ENCODE peak calls at places on chromosomes 13 and 19, in six cellular contexts. One of them, this sample, is unnamed. For H3K36me3, the result is how much of the 10 kb centered on the place peaks cover.

GRCh38 chr13:111370147-111370546 is 49.7 kb downstream of the TEX29 start:
- DNase-seq in endodermal cell: no peak
- DNase-seq in GM06990: no peak
- DNase-seq in left lung: no peak
- DNase-seq in GM12878: no peak
- DNase-seq in tibial nerve: no peak
- DNase-seq in this sample: no peak

GRCh38 chr13:51557875-51558604 is 26.2 kb upstream of the WDFY2 start:
- DNase-seq in endodermal cell: no peak
- DNase-seq in GM06990: no peak
- DNase-seq in left lung: no peak
- DNase-seq in GM12878: no peak
- DNase-seq in tibial nerve: no peak
- DNase-seq in this sample: no peak

GRCh38 chr13:39959497-39959896 is 304.0 kb downstream of the COG6 start:
- DNase-seq in endodermal cell: no peak
- DNase-seq in GM06990: no peak
- DNase-seq in left lung: no peak
- DNase-seq in GM12878: no peak
- DNase-seq in tibial nerve: no peak
- DNase-seq in this sample: no peak

GRCh38 chr19:30358821-30359580 is 13.2 kb upstream of the ZNF536 start:
- DNase-seq in endodermal cell: peak
- DNase-seq in GM06990: no peak
- DNase-seq in left lung: no peak
- DNase-seq in GM12878: no peak
- DNase-seq in tibial nerve: no peak
- DNase-seq in this sample: no peak

GRCh38 chr13:98511435-98511834 is 65.5 kb downstream of the STK24 start:
- DNase-seq in endodermal cell: no peak
- DNase-seq in GM06990: no peak
- DNase-seq in left lung: no peak
- DNase-seq in GM12878: no peak
- DNase-seq in tibial nerve: no peak
- DNase-seq in this sample: no peak

GRCh38 chr13:102721800-102722231 is 27.0 kb upstream of the METTL21C start:
- DNase-seq in endodermal cell: no peak
- DNase-seq in GM06990: no peak
- DNase-seq in left lung: no peak
- DNase-seq in GM12878: no peak
- DNase-seq in tibial nerve: no peak
- DNase-seq in this sample: no peak

GRCh38 chr13:50123515-50123861 is 108.2 kb downstream of the KCNRG start:
- DNase-seq in endodermal cell: no peak
- DNase-seq in GM06990: no peak
- DNase-seq in left lung: no peak
- DNase-seq in GM12878: no peak
- DNase-seq in tibial nerve: no peak
- DNase-seq in this sample: no peak

GRCh38 chr13:114032121-114032799 is 58.4 kb upstream of the C13orf46 start:
- DNase-seq in endodermal cell: no peak
- DNase-seq in GM06990: no peak
- DNase-seq in left lung: no peak
- DNase-seq in GM12878: no peak
- DNase-seq in tibial nerve: no peak
- DNase-seq in this sample: no peak

GRCh38 chr19:13961826-13962737 is 9.8 kb downstream of the DCAF15 start:
- DNase-seq in endodermal cell: peak
- DNase-seq in GM06990: no peak
- DNase-seq in left lung: no peak
- DNase-seq in GM12878: no peak
- DNase-seq in tibial nerve: no peak
- DNase-seq in this sample: peak

GRCh38 chr13:96200810-96201209 is 110.9 kb downstream of the HS6ST3 start:
- DNase-seq in endodermal cell: no peak
- DNase-seq in GM06990: no peak
- DNase-seq in left lung: no peak
- DNase-seq in GM12878: no peak
- DNase-seq in tibial nerve: no peak
- DNase-seq in this sample: no peak

GRCh38 chr19:10811391-10812111 is 24.5 kb downstream of the TMED1 start:
- DNase-seq in endodermal cell: no peak
- DNase-seq in GM06990: no peak
- DNase-seq in left lung: no peak
- DNase-seq in GM12878: no peak
- DNase-seq in tibial nerve: no peak
- DNase-seq in this sample: no peak
- H3K36me3 ChIP-seq in endodermal cell: under half
- H3K36me3 ChIP-seq in GM06990: under half
- H3K36me3 ChIP-seq in left lung: half or more
- H3K36me3 ChIP-seq in GM12878: under half
- H3K36me3 ChIP-seq in tibial nerve: under half
- H3K36me3 ChIP-seq in this sample: under half

GRCh38 chr19:2248136-2249009 is 750 bp upstream of the AMH start:
- DNase-seq in endodermal cell: no peak
- DNase-seq in GM06990: no peak
- DNase-seq in left lung: no peak
- DNase-seq in GM12878: no peak
- DNase-seq in tibial nerve: no peak
- DNase-seq in this sample: no peak
- H3K36me3 ChIP-seq in endodermal cell: under half
- H3K36me3 ChIP-seq in GM06990: under half
- H3K36me3 ChIP-seq in left lung: half or more
- H3K36me3 ChIP-seq in GM12878: under half
- H3K36me3 ChIP-seq in tibial nerve: under half
- H3K36me3 ChIP-seq in this sample: under half

GRCh38 chr19:48418317-48419064 is 25.0 kb downstream of the GRIN2D start:
- DNase-seq in endodermal cell: peak
- DNase-seq in GM06990: no peak
- DNase-seq in left lung: no peak
- DNase-seq in GM12878: no peak
- DNase-seq in tibial nerve: no peak
- DNase-seq in this sample: no peak
- H3K36me3 ChIP-seq in endodermal cell: under half
- H3K36me3 ChIP-seq in GM06990: under half
- H3K36me3 ChIP-seq in left lung: under half
- H3K36me3 ChIP-seq in GM12878: under half
- H3K36me3 ChIP-seq in tibial nerve: under half
- H3K36me3 ChIP-seq in this sample: under half

GRCh38 chr19:5078666-5079409 is 109.9 kb downstream of the KDM4B start:
- DNase-seq in endodermal cell: no peak
- DNase-seq in GM06990: no peak
- DNase-seq in left lung: no peak
- DNase-seq in GM12878: no peak
- DNase-seq in tibial nerve: no peak
- DNase-seq in this sample: no peak

GRCh38 chr19:5079410-5079774 is 110.5 kb downstream of the KDM4B start:
- DNase-seq in endodermal cell: no peak
- DNase-seq in GM06990: no peak
- DNase-seq in left lung: no peak
- DNase-seq in GM12878: no peak
- DNase-seq in tibial nerve: no peak
- DNase-seq in this sample: no peak

GRCh38 chr19:5076440-5077208 is 107.7 kb downstream of the KDM4B start:
- DNase-seq in endodermal cell: no peak
- DNase-seq in GM06990: no peak
- DNase-seq in left lung: no peak
- DNase-seq in GM12878: no peak
- DNase-seq in tibial nerve: no peak
- DNase-seq in this sample: no peak

GRCh38 chr19:5077209-5077515 is 108.2 kb downstream of the KDM4B start:
- DNase-seq in endodermal cell: no peak
- DNase-seq in GM06990: no peak
- DNase-seq in left lung: no peak
- DNase-seq in GM12878: no peak
- DNase-seq in tibial nerve: no peak
- DNase-seq in this sample: no peak

GRCh38 chr19:5078179-5078578 is 109.3 kb downstream of the KDM4B start:
- DNase-seq in endodermal cell: no peak
- DNase-seq in GM06990: no peak
- DNase-seq in left lung: no peak
- DNase-seq in GM12878: no peak
- DNase-seq in tibial nerve: no peak
- DNase-seq in this sample: no peak
- H3K36me3 ChIP-seq in endodermal cell: under half
- H3K36me3 ChIP-seq in GM06990: under half
- H3K36me3 ChIP-seq in left lung: half or more
- H3K36me3 ChIP-seq in GM12878: under half
- H3K36me3 ChIP-seq in tibial nerve: under half
- H3K36me3 ChIP-seq in this sample: under half

GRCh38 chr19:17841371-17841809 is 6.4 kb downstream of the JAK3 start:
- DNase-seq in endodermal cell: no peak
- DNase-seq in GM06990: no peak
- DNase-seq in left lung: no peak
- DNase-seq in GM12878: no peak
- DNase-seq in tibial nerve: no peak
- DNase-seq in this sample: no peak
- H3K36me3 ChIP-seq in endodermal cell: under half
- H3K36me3 ChIP-seq in GM06990: under half
- H3K36me3 ChIP-seq in left lung: half or more
- H3K36me3 ChIP-seq in GM12878: under half
- H3K36me3 ChIP-seq in tibial nerve: under half
- H3K36me3 ChIP-seq in this sample: under half

GRCh38 chr13:30736921-30737320 is 1.6 kb downstream of the ALOX5AP start:
- DNase-seq in endodermal cell: no peak
- DNase-seq in GM06990: no peak
- DNase-seq in left lung: no peak
- DNase-seq in GM12878: no peak
- DNase-seq in tibial nerve: no peak
- DNase-seq in this sample: no peak

GRCh38 chr13:30736461-30736860 is 1.1 kb downstream of the ALOX5AP start:
- DNase-seq in endodermal cell: no peak
- DNase-seq in GM06990: no peak
- DNase-seq in left lung: no peak
- DNase-seq in GM12878: no peak
- DNase-seq in tibial nerve: no peak
- DNase-seq in this sample: no peak

GRCh38 chr13:30738526-30738925 is 3.2 kb downstream of the ALOX5AP start:
- DNase-seq in endodermal cell: peak
- DNase-seq in GM06990: no peak
- DNase-seq in left lung: no peak
- DNase-seq in GM12878: no peak
- DNase-seq in tibial nerve: no peak
- DNase-seq in this sample: no peak

GRCh38 chr13:30738946-30739528 is 3.7 kb downstream of the ALOX5AP start:
- DNase-seq in endodermal cell: no peak
- DNase-seq in GM06990: no peak
- DNase-seq in left lung: no peak
- DNase-seq in GM12878: no peak
- DNase-seq in tibial nerve: no peak
- DNase-seq in this sample: no peak

DNA sequence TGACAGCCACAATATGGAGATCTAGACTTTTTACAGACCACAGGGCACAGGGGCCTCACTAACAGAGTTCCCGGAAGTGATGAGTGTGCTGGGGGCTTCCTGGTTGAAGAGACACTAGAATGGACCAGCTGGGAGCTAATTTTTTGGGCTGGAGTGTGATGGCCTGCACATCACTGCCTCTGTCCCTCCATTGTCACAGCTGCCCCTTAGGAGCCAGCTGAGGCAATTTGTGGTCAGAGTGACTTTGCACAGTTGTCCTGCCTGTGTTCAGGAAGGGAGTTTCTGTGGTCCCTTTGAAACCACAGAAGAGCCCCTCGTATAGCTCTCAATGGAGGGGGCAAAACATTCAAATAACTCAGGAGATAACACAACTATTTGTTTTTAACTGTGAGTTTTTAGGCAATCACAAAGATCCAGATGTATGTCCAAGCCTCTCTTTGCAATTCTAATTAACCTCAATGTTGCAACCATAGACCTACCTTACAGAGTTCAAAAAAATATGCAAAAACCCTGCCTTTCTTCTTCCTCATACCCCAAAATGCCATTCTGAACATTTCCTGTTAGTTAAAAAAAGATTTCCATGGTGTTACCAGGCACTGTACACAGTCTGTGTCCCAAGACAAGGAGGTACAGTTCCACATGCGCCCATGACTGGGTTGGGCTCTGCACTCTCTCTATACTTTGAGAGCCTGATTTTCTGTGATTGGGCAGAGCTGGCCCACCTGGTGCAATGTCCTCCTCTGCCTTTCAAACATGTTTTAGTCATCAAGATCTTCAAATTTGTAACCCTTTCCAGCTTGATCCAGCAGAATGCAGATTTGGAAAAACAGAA is 2.4 kb downstream of the ALOX5AP start:
- DNase-seq in endodermal cell: no peak
- DNase-seq in GM06990: peak
- DNase-seq in left lung: peak
- DNase-seq in GM12878: no peak
- DNase-seq in tibial nerve: no peak
- DNase-seq in this sample: no peak
- H3K36me3 ChIP-seq in endodermal cell: under half
- H3K36me3 ChIP-seq in GM06990: under half
- H3K36me3 ChIP-seq in left lung: under half
- H3K36me3 ChIP-seq in GM12878: under half
- H3K36me3 ChIP-seq in tibial nerve: under half
- H3K36me3 ChIP-seq in this sample: under half

This sample was measured in ovary.